ENCODE peak calls at places on chromosomes 5 and 9, in six cellular contexts. G, F, B, A, D and O are unnamed samples.
A peak's percentile ranks its signal among the peaks of the same experiment; 100 is the strongest.

GRCh38 chr5:137344723-137345322 is 154.3 kb downstream of the SPOCK1 start:
- DNase-seq in G (peak; percentile 22), F (peak; percentile 74), B (peak; percentile 76), A (no peak), D (no peak), O (no peak)

GRCh38 chr5:142938201-142938600 is 168.0 kb downstream of the ARHGAP26 start:
- DNase-seq in G (no peak), F (no peak), B (no peak), A (no peak), D (no peak), O (no peak)

GRCh38 chr5:68288756-68289134 is 73.2 kb downstream of the PIK3R1 start:
- DNase-seq in G (no peak), F (peak; percentile 15), B (peak; percentile 1), A (no peak), D (no peak), O (no peak)

GRCh38 chr9:99964336-99964735 is 57.9 kb downstream of the STX17 start:
- DNase-seq in G (no peak), F (no peak), B (no peak), A (no peak), D (no peak), O (no peak)

GRCh38 chr9:114155967-114156294 is 594 bp downstream of the COL27A1 start:
- DNase-seq in G (no peak), F (peak; percentile 52), B (no peak), A (no peak), D (no peak), O (no peak)

GRCh38 chr5:63931841-63932240 is 30.4 kb downstream of the HTR1A start:
- DNase-seq in G (no peak), F (no peak), B (no peak), A (no peak), D (no peak), O (no peak)

GRCh38 chr5:61327761-61328753 is 4.0 kb upstream of the ZSWIM6 start:
- DNase-seq in G (no peak), F (no peak), B (peak; percentile 65), A (peak; percentile 22), D (no peak), O (no peak)

GRCh38 chr5:101390317-101390908 is 487.3 kb upstream of the ST8SIA4 start:
- DNase-seq in G (peak; percentile 52), F (peak; percentile 14), B (peak; percentile 71), A (no peak), D (no peak), O (peak; percentile 37)

GRCh38 chr5:101679816-101680215 is 616.3 kb downstream of the SLCO4C1 start:
- DNase-seq in G (peak; percentile 7), F (no peak), B (peak; percentile 27), A (no peak), D (no peak), O (no peak)

GRCh38 chr5:143685416-143685815 is 126.5 kb upstream of the HMHB1 start:
- DNase-seq in G (no peak), F (no peak), B (peak; percentile 25), A (no peak), D (no peak), O (no peak)

GRCh38 chr9:101977614-101978210 is 239.3 kb upstream of the GRIN3A start:
- DNase-seq in G (no peak), F (no peak), B (peak; percentile 23), A (no peak), D (no peak), O (peak; percentile 1)

GRCh38 chr9:137538058-137538457 is 12.1 kb downstream of the PNPLA7 start:
- DNase-seq in G (no peak), F (no peak), B (no peak), A (no peak), D (no peak), O (no peak)

GRCh38 chr9:98192503-98193335 is at the start of gene CORO2A:
- DNase-seq in G (no peak), F (peak; percentile 89), B (peak; percentile 67), A (peak; percentile 73), D (peak; percentile 78), O (no peak)

GRCh38 chr5:150561192-150561512 is 53.2 kb downstream of the NDST1 start:
- DNase-seq in G (no peak), F (no peak), B (no peak), A (no peak), D (no peak), O (no peak)
- TF ChIP-seq CTCF in G (no peak), F (peak; percentile 6), B (no peak), A (no peak), D (no peak), O (no peak)

DNA sequence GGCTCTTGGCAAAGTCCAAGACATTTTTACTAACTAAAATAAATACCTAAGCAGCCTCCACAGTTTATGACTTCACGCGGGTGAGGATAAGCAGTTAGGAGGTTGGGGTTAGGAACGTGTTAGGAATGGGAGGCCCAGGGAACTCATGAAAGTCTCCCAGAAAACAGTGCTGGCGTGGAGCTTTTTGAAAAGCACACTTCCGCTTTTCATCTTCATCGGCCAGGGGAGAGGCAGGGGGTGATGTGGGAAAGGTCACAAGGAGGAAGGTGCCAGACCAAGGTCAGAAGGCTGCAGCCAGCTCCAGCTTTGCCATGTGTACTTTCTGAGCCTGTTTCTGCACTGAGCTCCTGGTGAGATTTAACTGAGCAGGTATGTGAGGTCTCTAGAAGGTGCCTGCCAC is 149.0 kb downstream of the PHF2 start:
- DNase-seq in G (no peak), F (no peak), B (no peak), A (no peak), D (no peak), O (no peak)
- TF ChIP-seq CTCF in G (no peak), F (no peak), B (no peak), A (no peak), D (no peak), O (no peak)

GRCh38 chr5:149314571-149315111 is 30.7 kb upstream of the GRPEL2 start:
- DNase-seq in G (no peak), F (no peak), B (peak; percentile 26), A (no peak), D (no peak), O (no peak)
- TF ChIP-seq CTCF in G (peak; percentile 7), F (no peak), B (peak; percentile 42), A (no peak), D (no peak), O (no peak)

GRCh38 chr5:175381116-175381515 is 62.9 kb downstream of the DRD1 start:
- DNase-seq in G (no peak), F (no peak), B (no peak), A (no peak), D (no peak), O (no peak)

GRCh38 chr5:175385691-175386360 is 58.2 kb downstream of the DRD1 start:
- DNase-seq in G (no peak), F (no peak), B (peak; percentile 85), A (no peak), D (no peak), O (no peak)

GRCh38 chr5:175384724-175385552 is 59.0 kb downstream of the DRD1 start:
- DNase-seq in G (no peak), F (no peak), B (peak; percentile 31), A (no peak), D (no peak), O (no peak)

GRCh38 chr5:175382171-175382570 is 61.8 kb downstream of the DRD1 start:
- DNase-seq in G (no peak), F (no peak), B (peak; percentile 13), A (no peak), D (no peak), O (no peak)

GRCh38 chr5:175383350-175383749 is 60.6 kb downstream of the DRD1 start:
- DNase-seq in G (no peak), F (no peak), B (peak; percentile 63), A (no peak), D (no peak), O (no peak)
- TF ChIP-seq CTCF in G (no peak), F (no peak), B (no peak), A (no peak), D (no peak), O (no peak)

DNA sequence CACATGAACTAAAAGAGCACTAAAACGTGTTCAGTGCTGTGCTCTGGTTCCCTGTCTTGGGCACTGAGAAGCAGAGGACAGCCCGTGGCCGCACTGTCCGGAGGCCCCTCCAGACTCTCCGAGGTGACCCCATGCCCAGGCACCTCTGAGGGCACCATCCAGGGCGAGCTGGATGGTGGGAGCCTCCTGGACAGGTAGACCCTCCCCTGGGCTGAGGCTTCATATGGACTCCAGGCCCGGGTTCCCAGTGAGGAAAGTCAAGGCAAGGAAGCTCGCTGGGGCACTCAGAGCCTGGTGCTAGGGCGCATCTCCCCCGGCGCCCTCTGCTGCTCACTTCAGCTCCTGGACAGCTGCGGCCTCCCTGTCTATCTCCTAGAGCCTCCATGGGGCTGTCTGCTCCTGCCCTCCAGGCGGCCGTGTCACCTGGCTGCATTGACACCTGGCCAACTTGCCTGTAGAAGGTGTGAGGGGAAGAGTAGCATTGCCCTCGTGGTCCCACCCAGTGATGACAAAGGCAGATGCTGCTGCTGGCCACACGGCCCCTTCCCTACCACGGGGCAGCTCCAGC is 178.2 kb upstream of the IRX1 start:
- DNase-seq in G (no peak), F (peak; percentile 69), B (no peak), A (no peak), D (no peak), O (no peak)
- TF ChIP-seq CTCF in G (no peak), F (no peak), B (no peak), A (no peak), D (no peak), O (no peak)

GRCh38 chr5:55319481-55319880 is 11.7 kb downstream of the MTREX start:
- DNase-seq in G (no peak), F (no peak), B (no peak), A (no peak), D (no peak), O (no peak)

GRCh38 chr5:55327281-55327680 is 19.5 kb downstream of the MTREX start:
- DNase-seq in G (no peak), F (no peak), B (no peak), A (no peak), D (no peak), O (no peak)

GRCh38 chr5:55320571-55320970 is 12.8 kb downstream of the MTREX start:
- DNase-seq in G (no peak), F (no peak), B (no peak), A (no peak), D (no peak), O (no peak)

GRCh38 chr5:55324006-55324405 is 16.2 kb downstream of the MTREX start:
- DNase-seq in G (no peak), F (no peak), B (no peak), A (no peak), D (no peak), O (no peak)

DNA sequence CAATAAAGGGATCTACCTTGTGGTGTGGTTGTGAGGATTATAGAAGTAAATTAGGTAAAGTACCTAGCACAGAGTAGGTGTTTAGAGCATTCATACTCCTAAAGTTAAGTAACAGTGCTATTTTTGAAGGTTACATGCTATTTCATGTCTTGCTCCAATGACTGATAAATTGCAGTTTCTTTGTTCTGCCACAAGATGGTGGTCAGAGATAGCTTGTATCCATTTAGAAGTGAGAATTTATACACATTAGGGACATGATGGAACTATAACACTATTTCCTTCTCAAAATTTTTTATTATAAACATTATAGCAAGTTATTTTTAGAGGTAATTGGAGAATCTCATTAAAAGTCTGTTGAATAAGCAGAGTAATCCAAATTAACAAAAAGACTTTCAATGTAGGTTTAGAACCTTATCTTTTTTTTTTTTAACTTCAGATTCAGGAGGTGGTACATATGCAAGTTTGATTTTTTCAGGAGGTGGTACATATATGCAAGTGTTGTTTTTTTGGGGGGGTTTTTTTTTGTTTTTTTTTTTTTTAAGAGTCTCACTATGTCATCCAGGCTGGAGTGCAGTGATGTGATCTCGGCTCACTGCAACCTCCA is 17.1 kb downstream of the MTREX start:
- DNase-seq in G (no peak), F (no peak), B (peak; percentile 16), A (no peak), D (no peak), O (peak; percentile 21)
- TF ChIP-seq CTCF in G (peak; percentile 65), F (peak; percentile 37), B (peak; percentile 52), A (peak; percentile 67), D (peak; percentile 47), O (peak; percentile 56)

GRCh38 chr9:107155244-107155817 is 127.7 kb upstream of the RAD23B start:
- DNase-seq in G (no peak), F (no peak), B (no peak), A (no peak), D (no peak), O (no peak)
- TF ChIP-seq CTCF in G (peak; percentile 53), F (no peak), B (peak; percentile 41), A (no peak), D (no peak), O (peak; percentile 18)